ENCODE peak calls at places on chromosomes 16 and 17, in nine cellular contexts. One of them, this sample, is unnamed.

GRCh38 chr17:55571095-55571494 is 59.8 kb upstream of the SMIM36 start:
- DNase-seq in psoas muscle: no peak
- DNase-seq in breast epithelium: no peak
- DNase-seq in left colon: no peak
- DNase-seq in aorta: no peak
- DNase-seq in natural killer cell: no peak
- DNase-seq in myocyte: no peak
- DNase-seq in heart right ventricle: no peak
- DNase-seq in G401: no peak
- DNase-seq in this sample: no peak

GRCh38 chr16:69100046-69100765 is 5.2 kb upstream of the HAS3 start:
- DNase-seq in aorta: no peak
- DNase-seq in breast epithelium: no peak
- DNase-seq in myocyte: no peak
- DNase-seq in G401: no peak
- DNase-seq in left colon: no peak
- DNase-seq in natural killer cell: no peak
- DNase-seq in heart right ventricle: no peak
- DNase-seq in psoas muscle: no peak
- DNase-seq in this sample: no peak

GRCh38 chr17:66805567-66805966 is 29.4 kb upstream of the CACNG5 start:
- DNase-seq in G401: no peak
- DNase-seq in left colon: no peak
- DNase-seq in heart right ventricle: no peak
- DNase-seq in aorta: no peak
- DNase-seq in myocyte: no peak
- DNase-seq in natural killer cell: no peak
- DNase-seq in breast epithelium: no peak
- DNase-seq in psoas muscle: no peak
- DNase-seq in this sample: no peak

GRCh38 chr16:49467540-49468372 is 94.2 kb downstream of the C16orf78 start:
- DNase-seq in myocyte: no peak
- DNase-seq in psoas muscle: peak
- DNase-seq in G401: no peak
- DNase-seq in left colon: no peak
- DNase-seq in breast epithelium: peak
- DNase-seq in aorta: no peak
- DNase-seq in heart right ventricle: no peak
- DNase-seq in natural killer cell: no peak
- DNase-seq in this sample: no peak

GRCh38 chr17:59627269-59627668 is 7.6 kb downstream of the CLTC start:
- DNase-seq in heart right ventricle: no peak
- DNase-seq in breast epithelium: no peak
- DNase-seq in natural killer cell: no peak
- DNase-seq in aorta: no peak
- DNase-seq in psoas muscle: no peak
- DNase-seq in left colon: no peak
- DNase-seq in myocyte: no peak
- DNase-seq in G401: no peak
- DNase-seq in this sample: no peak

GRCh38 chr16:86664518-86665318 is 86.4 kb downstream of the FOXL1 start:
- DNase-seq in left colon: peak
- DNase-seq in heart right ventricle: no peak
- DNase-seq in G401: no peak
- DNase-seq in myocyte: peak
- DNase-seq in psoas muscle: peak
- DNase-seq in natural killer cell: peak
- DNase-seq in aorta: no peak
- DNase-seq in breast epithelium: no peak
- DNase-seq in this sample: no peak

GRCh38 chr16:70656712-70657263 is 10.4 kb downstream of the IL34 start:
- DNase-seq in G401: no peak
- DNase-seq in natural killer cell: no peak
- DNase-seq in myocyte: no peak
- DNase-seq in left colon: no peak
- DNase-seq in aorta: peak
- DNase-seq in breast epithelium: no peak
- DNase-seq in heart right ventricle: no peak
- DNase-seq in psoas muscle: no peak
- DNase-seq in this sample: no peak

GRCh38 chr16:84303516-84303915 is 8.8 kb downstream of the WFDC1 start:
- DNase-seq in myocyte: no peak
- DNase-seq in left colon: no peak
- DNase-seq in breast epithelium: no peak
- DNase-seq in natural killer cell: no peak
- DNase-seq in psoas muscle: no peak
- DNase-seq in aorta: no peak
- DNase-seq in heart right ventricle: no peak
- DNase-seq in G401: no peak
- DNase-seq in this sample: no peak

GRCh38 chr16:31382485-31383161 is 10.5 kb upstream of the ITGAD start:
- DNase-seq in myocyte: peak
- DNase-seq in breast epithelium: peak
- DNase-seq in aorta: peak
- DNase-seq in left colon: peak
- DNase-seq in heart right ventricle: peak
- DNase-seq in natural killer cell: peak
- DNase-seq in psoas muscle: peak
- DNase-seq in G401: peak
- DNase-seq in this sample: peak

GRCh38 chr16:53619247-53619646 is 84.4 kb downstream of the RPGRIP1L start:
- DNase-seq in heart right ventricle: no peak
- DNase-seq in natural killer cell: no peak
- DNase-seq in psoas muscle: no peak
- DNase-seq in breast epithelium: no peak
- DNase-seq in myocyte: no peak
- DNase-seq in aorta: no peak
- DNase-seq in G401: no peak
- DNase-seq in left colon: no peak
- DNase-seq in this sample: no peak

GRCh38 chr17:7374353-7374752 is 6.5 kb upstream of the TNK1 start:
- DNase-seq in G401: no peak
- DNase-seq in natural killer cell: no peak
- DNase-seq in left colon: no peak
- DNase-seq in heart right ventricle: no peak
- DNase-seq in breast epithelium: no peak
- DNase-seq in myocyte: peak
- DNase-seq in aorta: no peak
- DNase-seq in psoas muscle: no peak
- DNase-seq in this sample: no peak

GRCh38 chr16:26614102-26614864 is 452.4 kb upstream of the C16orf82 start:
- DNase-seq in breast epithelium: no peak
- DNase-seq in aorta: no peak
- DNase-seq in natural killer cell: no peak
- DNase-seq in psoas muscle: no peak
- DNase-seq in G401: no peak
- DNase-seq in left colon: no peak
- DNase-seq in myocyte: no peak
- DNase-seq in heart right ventricle: no peak
- DNase-seq in this sample: no peak

GRCh38 chr17:29048440-29049360 is 5.8 kb downstream of the PIPOX start:
- DNase-seq in heart right ventricle: no peak
- DNase-seq in myocyte: peak
- DNase-seq in aorta: no peak
- DNase-seq in psoas muscle: no peak
- DNase-seq in natural killer cell: no peak
- DNase-seq in G401: no peak
- DNase-seq in left colon: no peak
- DNase-seq in breast epithelium: no peak
- DNase-seq in this sample: no peak

GRCh38 chr17:57662644-57663308 is 82.3 kb downstream of the CCDC182 start:
- DNase-seq in heart right ventricle: peak
- DNase-seq in psoas muscle: peak
- DNase-seq in G401: peak
- DNase-seq in myocyte: peak
- DNase-seq in left colon: peak
- DNase-seq in natural killer cell: no peak
- DNase-seq in breast epithelium: peak
- DNase-seq in aorta: peak
- DNase-seq in this sample: peak

GRCh38 chr17:46154151-46154816 is 38.9 kb downstream of the KANSL1 start:
- DNase-seq in natural killer cell: no peak
- DNase-seq in breast epithelium: no peak
- DNase-seq in left colon: no peak
- DNase-seq in G401: no peak
- DNase-seq in heart right ventricle: no peak
- DNase-seq in myocyte: peak
- DNase-seq in psoas muscle: no peak
- DNase-seq in aorta: no peak
- DNase-seq in this sample: no peak

GRCh38 chr16:777826-778225 is 10.4 kb downstream of the RPUSD1 start:
- DNase-seq in aorta: no peak
- DNase-seq in psoas muscle: no peak
- DNase-seq in left colon: no peak
- DNase-seq in breast epithelium: no peak
- DNase-seq in natural killer cell: no peak
- DNase-seq in myocyte: no peak
- DNase-seq in heart right ventricle: no peak
- DNase-seq in G401: no peak
- DNase-seq in this sample: no peak

GRCh38 chr17:55527520-55528118 is 16.4 kb upstream of the SMIM36 start:
- DNase-seq in G401: peak
- DNase-seq in left colon: no peak
- DNase-seq in natural killer cell: no peak
- DNase-seq in myocyte: peak
- DNase-seq in breast epithelium: no peak
- DNase-seq in psoas muscle: no peak
- DNase-seq in heart right ventricle: peak
- DNase-seq in aorta: no peak
- DNase-seq in this sample: peak

GRCh38 chr17:7328840-7329359 is at the start of gene NEURL4:
- DNase-seq in heart right ventricle: no peak
- DNase-seq in myocyte: no peak
- DNase-seq in G401: no peak
- DNase-seq in left colon: no peak
- DNase-seq in aorta: no peak
- DNase-seq in psoas muscle: no peak
- DNase-seq in natural killer cell: no peak
- DNase-seq in breast epithelium: no peak
- DNase-seq in this sample: no peak

GRCh38 chr16:54286330-54287017 is at the start of gene IRX3:
- DNase-seq in myocyte: peak
- DNase-seq in breast epithelium: peak
- DNase-seq in aorta: peak
- DNase-seq in natural killer cell: no peak
- DNase-seq in heart right ventricle: peak
- DNase-seq in psoas muscle: peak
- DNase-seq in left colon: no peak
- DNase-seq in G401: peak
- DNase-seq in this sample: no peak

GRCh38 chr16:17423195-17423594 is 47.6 kb downstream of the XYLT1 start:
- DNase-seq in natural killer cell: no peak
- DNase-seq in aorta: no peak
- DNase-seq in G401: no peak
- DNase-seq in left colon: no peak
- DNase-seq in heart right ventricle: no peak
- DNase-seq in myocyte: no peak
- DNase-seq in psoas muscle: no peak
- DNase-seq in breast epithelium: no peak
- DNase-seq in this sample: no peak

GRCh38 chr17:18966831-18967624 is 15.1 kb downstream of the SLC5A10 start:
- DNase-seq in aorta: no peak
- DNase-seq in breast epithelium: no peak
- DNase-seq in heart right ventricle: no peak
- DNase-seq in left colon: no peak
- DNase-seq in G401: peak
- DNase-seq in psoas muscle: no peak
- DNase-seq in natural killer cell: no peak
- DNase-seq in myocyte: peak
- DNase-seq in this sample: no peak

GRCh38 chr16:79792952-79793351 is 192.4 kb upstream of the MAF start:
- DNase-seq in G401: no peak
- DNase-seq in natural killer cell: no peak
- DNase-seq in breast epithelium: no peak
- DNase-seq in psoas muscle: no peak
- DNase-seq in myocyte: peak
- DNase-seq in heart right ventricle: no peak
- DNase-seq in aorta: no peak
- DNase-seq in left colon: peak
- DNase-seq in this sample: no peak

GRCh38 chr16:67093098-67093732 is 16.5 kb upstream of the PHAF1 start:
- DNase-seq in aorta: no peak
- DNase-seq in breast epithelium: no peak
- DNase-seq in heart right ventricle: no peak
- DNase-seq in left colon: no peak
- DNase-seq in psoas muscle: no peak
- DNase-seq in natural killer cell: no peak
- DNase-seq in G401: no peak
- DNase-seq in myocyte: no peak
- DNase-seq in this sample: no peak

GRCh38 chr17:55327225-55328088 is 62.7 kb downstream of the HLF start:
- DNase-seq in breast epithelium: no peak
- DNase-seq in left colon: no peak
- DNase-seq in G401: no peak
- DNase-seq in heart right ventricle: no peak
- DNase-seq in myocyte: peak
- DNase-seq in aorta: no peak
- DNase-seq in natural killer cell: no peak
- DNase-seq in psoas muscle: no peak
- DNase-seq in this sample: no peak

GRCh38 chr17:49873466-49873865 is 25.6 kb upstream of the TAC4 start:
- DNase-seq in psoas muscle: no peak
- DNase-seq in breast epithelium: no peak
- DNase-seq in aorta: no peak
- DNase-seq in G401: no peak
- DNase-seq in natural killer cell: no peak
- DNase-seq in heart right ventricle: no peak
- DNase-seq in myocyte: no peak
- DNase-seq in left colon: no peak
- DNase-seq in this sample: no peak

GRCh38 chr16:71693168-71693567 is 31.3 kb downstream of the PHLPP2 start:
- DNase-seq in left colon: no peak
- DNase-seq in aorta: no peak
- DNase-seq in myocyte: no peak
- DNase-seq in breast epithelium: no peak
- DNase-seq in heart right ventricle: no peak
- DNase-seq in natural killer cell: no peak
- DNase-seq in psoas muscle: no peak
- DNase-seq in G401: no peak
- DNase-seq in this sample: peak

GRCh38 chr17:77068915-77069314 is 71.9 kb upstream of the SEC14L1 start:
- DNase-seq in breast epithelium: no peak
- DNase-seq in natural killer cell: no peak
- DNase-seq in heart right ventricle: no peak
- DNase-seq in G401: no peak
- DNase-seq in left colon: no peak
- DNase-seq in psoas muscle: no peak
- DNase-seq in aorta: no peak
- DNase-seq in myocyte: no peak
- DNase-seq in this sample: no peak

GRCh38 chr17:53687324-53687723 is 135.4 kb upstream of the KIF2B start:
- DNase-seq in natural killer cell: no peak
- DNase-seq in psoas muscle: no peak
- DNase-seq in aorta: no peak
- DNase-seq in G401: no peak
- DNase-seq in heart right ventricle: no peak
- DNase-seq in myocyte: peak
- DNase-seq in left colon: no peak
- DNase-seq in breast epithelium: no peak
- DNase-seq in this sample: no peak

GRCh38 chr17:67390646-67391480 is 13.8 kb downstream of the PITPNC1 start:
- DNase-seq in aorta: no peak
- DNase-seq in left colon: peak
- DNase-seq in myocyte: peak
- DNase-seq in heart right ventricle: peak
- DNase-seq in G401: peak
- DNase-seq in psoas muscle: no peak
- DNase-seq in breast epithelium: peak
- DNase-seq in natural killer cell: peak
- DNase-seq in this sample: peak

GRCh38 chr16:2765462-2766404 is 11.3 kb downstream of the ELOB start:
- DNase-seq in left colon: no peak
- DNase-seq in breast epithelium: no peak
- DNase-seq in natural killer cell: no peak
- DNase-seq in heart right ventricle: no peak
- DNase-seq in myocyte: no peak
- DNase-seq in G401: no peak
- DNase-seq in psoas muscle: no peak
- DNase-seq in aorta: no peak
- DNase-seq in this sample: no peak

GRCh38 chr17:74288785-74289184 is 14.8 kb downstream of the DNAI2 start:
- DNase-seq in G401: no peak
- DNase-seq in myocyte: no peak
- DNase-seq in left colon: no peak
- DNase-seq in natural killer cell: no peak
- DNase-seq in heart right ventricle: no peak
- DNase-seq in breast epithelium: no peak
- DNase-seq in aorta: no peak
- DNase-seq in psoas muscle: no peak
- DNase-seq in this sample: no peak